ENCODE peak calls at places on chromosome 10, in five cellular contexts. P is neuronal stem cell, J is GM23338, K is aorta, U is ovary. M is an unnamed sample.

GRCh38 chr10:129426670-129427069 is 40.4 kb upstream of the MGMT start:
- DNase-seq in P (no peak), U (no peak), K (no peak), J (no peak), M (no peak)

GRCh38 chr10:13322615-13323148 is 22.8 kb upstream of the PHYH start:
- DNase-seq in P (no peak), U (no peak), K (peak; percentile 63), J (no peak), M (no peak)

GRCh38 chr10:124470544-124471449 is 9.2 kb downstream of the LHPP start:
- DNase-seq in K (no peak), P (no peak), J (no peak), U (no peak), M (no peak)

GRCh38 chr10:100713859-100714565 is 31.4 kb upstream of the PAX2 start:
- DNase-seq in K (no peak), P (no peak), U (no peak), J (peak; percentile 22), M (no peak)

GRCh38 chr10:100009283-100009792 is 409 bp downstream of the DNMBP start:
- DNase-seq in U (no peak), K (no peak), P (no peak), J (no peak), M (no peak)

GRCh38 chr10:46091080-46091833 is 45.2 kb upstream of the MSMB start:
- DNase-seq in U (no peak), K (no peak), P (no peak), J (no peak), M (no peak)

GRCh38 chr10:114684822-114685209 is 26.7 kb upstream of the ABLIM1 start:
- DNase-seq in J (no peak), P (no peak), K (no peak), U (no peak), M (no peak)

GRCh38 chr10:88735661-88736060 is 24.2 kb upstream of the LIPN start:
- DNase-seq in U (no peak), P (no peak), K (no peak), J (no peak), M (no peak)

GRCh38 chr10:80464557-80465466 is 10.7 kb downstream of the TSPAN14 start:
- DNase-seq in P (peak; percentile 84), J (peak; percentile 93), U (peak; percentile 64), K (peak; percentile 60), M (no peak)

GRCh38 chr10:104925232-104925851 is 284.3 kb downstream of the SORCS3 start:
- DNase-seq in P (peak; percentile 48), U (no peak), J (peak; percentile 80), K (no peak), M (no peak)

GRCh38 chr10:34286136-34286739 is 528.9 kb downstream of the PARD3 start:
- DNase-seq in K (no peak), J (no peak), U (no peak), P (no peak), M (no peak)

GRCh38 chr10:70568781-70569495 is 33.6 kb downstream of the PRF1 start:
- DNase-seq in P (no peak), K (peak; percentile 61), U (no peak), J (no peak), M (no peak)

GRCh38 chr10:117346574-117346973 is 28.7 kb downstream of the PDZD8 start:
- DNase-seq in J (peak; percentile 96), P (no peak), U (no peak), K (no peak), M (no peak)

GRCh38 chr10:122097935-122098334 is 109.0 kb downstream of the TACC2 start:
- DNase-seq in P (no peak), U (no peak), J (no peak), K (no peak), M (no peak)

DNA sequence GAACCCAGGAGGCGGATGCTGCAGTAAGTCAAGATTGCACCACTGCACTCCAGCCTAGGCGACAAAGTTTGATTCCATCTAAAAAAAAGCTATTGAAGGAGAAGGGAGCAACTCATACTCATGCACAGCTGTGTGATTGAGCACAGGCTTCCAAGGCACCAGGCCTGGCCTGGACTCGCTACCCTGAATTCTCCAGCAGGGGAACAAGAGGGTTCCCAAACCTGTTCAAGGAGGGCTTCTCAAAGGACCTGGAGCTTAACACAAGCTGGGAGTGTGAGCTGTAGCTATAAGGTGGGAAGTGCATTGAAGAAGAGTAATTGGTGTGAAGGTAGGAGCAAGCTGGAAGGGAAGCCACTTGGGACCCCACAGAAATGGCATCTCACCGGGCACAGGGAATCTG is 15.1 kb upstream of the DDIT4 start:
- DNase-seq in U (no peak), K (no peak), P (no peak), J (peak; percentile 37), M (no peak)
- H3K4me1 ChIP-seq in U (peaks cover 44% of the 10 kb centered on the region), K (peaks cover 4% of the 10 kb centered on the region), P (peaks cover 36% of the 10 kb centered on the region), J (peaks cover 35% of the 10 kb centered on the region), M (peaks cover 70% of the 10 kb centered on the region)

GRCh38 chr10:113273151-113273876 is 279.5 kb upstream of the HABP2 start:
- DNase-seq in J (peak; percentile 25), P (peak; percentile 42), U (no peak), K (no peak), M (no peak)
- H3K4me1 ChIP-seq in J (peaks cover 6% of the 10 kb centered on the region), P (peaks cover 5% of the 10 kb centered on the region), U (no peaks in the 10 kb centered on the region), K (peaks cover 3% of the 10 kb centered on the region), M (no peaks in the 10 kb centered on the region)

GRCh38 chr10:96208946-96209345 is 62.4 kb downstream of the BLNK start:
- DNase-seq in J (no peak), K (no peak), U (no peak), P (no peak), M (no peak)
- H3K4me1 ChIP-seq in J (peaks cover 12% of the 10 kb centered on the region), K (no peaks in the 10 kb centered on the region), U (no peaks in the 10 kb centered on the region), P (no peaks in the 10 kb centered on the region), M (no peaks in the 10 kb centered on the region)

DNA sequence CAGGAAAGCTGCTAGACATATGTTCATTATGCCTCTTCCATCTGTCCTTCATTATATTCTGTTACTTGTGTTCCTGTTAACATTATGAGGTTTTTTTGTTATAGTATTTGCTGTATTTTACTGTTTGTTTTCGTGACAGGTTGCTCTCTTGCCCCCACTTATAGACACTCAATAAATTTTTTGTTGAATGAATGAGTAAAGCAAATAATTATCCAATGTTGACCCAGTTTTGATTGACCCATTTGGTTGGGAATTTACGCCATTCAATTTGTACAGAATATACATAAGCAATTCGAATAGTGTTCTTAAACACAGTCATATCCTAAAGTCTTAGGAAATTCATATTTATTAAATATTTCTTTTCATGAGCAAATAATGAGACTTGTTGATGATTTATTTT is 11.8 kb downstream of the CCSER2 start:
- DNase-seq in P (no peak), K (no peak), J (no peak), U (no peak), M (no peak)
- H3K4me1 ChIP-seq in P (no peaks in the 10 kb centered on the region), K (peaks cover 2% of the 10 kb centered on the region), J (peaks cover 54% of the 10 kb centered on the region), U (peaks cover 10% of the 10 kb centered on the region), M (peaks cover 20% of the 10 kb centered on the region)

GRCh38 chr10:680146-680545 is 9.3 kb downstream of the DIP2C start:
- DNase-seq in J (no peak), P (no peak), U (no peak), K (peak; percentile 45), M (no peak)
- H3K4me1 ChIP-seq in J (no peaks in the 10 kb centered on the region), P (no peaks in the 10 kb centered on the region), U (peaks cover 9% of the 10 kb centered on the region), K (no peaks in the 10 kb centered on the region), M (no peaks in the 10 kb centered on the region)

GRCh38 chr10:132577350-132578005 is 39.9 kb downstream of the INPP5A start:
- DNase-seq in U (no peak), J (no peak), P (no peak), K (peak; percentile 85), M (no peak)

GRCh38 chr10:132574288-132574687 is 36.7 kb downstream of the INPP5A start:
- DNase-seq in P (no peak), K (no peak), J (no peak), U (no peak), M (no peak)

GRCh38 chr10:132574783-132575319 is 37.3 kb downstream of the INPP5A start:
- DNase-seq in U (no peak), K (peak; percentile 73), P (no peak), J (peak; percentile 63), M (no peak)

GRCh38 chr10:132576671-132577349 is 39.2 kb downstream of the INPP5A start:
- DNase-seq in K (no peak), U (no peak), J (no peak), P (no peak), M (no peak)

GRCh38 chr10:132575320-132576201 is 38.0 kb downstream of the INPP5A start:
- DNase-seq in K (peak; percentile 82), J (no peak), U (no peak), P (no peak), M (no peak)
- H3K4me1 ChIP-seq in K (peaks cover 4% of the 10 kb centered on the region), J (peaks cover 21% of the 10 kb centered on the region), U (peaks cover 28% of the 10 kb centered on the region), P (peaks cover 26% of the 10 kb centered on the region), M (peaks cover 21% of the 10 kb centered on the region)

DNA sequence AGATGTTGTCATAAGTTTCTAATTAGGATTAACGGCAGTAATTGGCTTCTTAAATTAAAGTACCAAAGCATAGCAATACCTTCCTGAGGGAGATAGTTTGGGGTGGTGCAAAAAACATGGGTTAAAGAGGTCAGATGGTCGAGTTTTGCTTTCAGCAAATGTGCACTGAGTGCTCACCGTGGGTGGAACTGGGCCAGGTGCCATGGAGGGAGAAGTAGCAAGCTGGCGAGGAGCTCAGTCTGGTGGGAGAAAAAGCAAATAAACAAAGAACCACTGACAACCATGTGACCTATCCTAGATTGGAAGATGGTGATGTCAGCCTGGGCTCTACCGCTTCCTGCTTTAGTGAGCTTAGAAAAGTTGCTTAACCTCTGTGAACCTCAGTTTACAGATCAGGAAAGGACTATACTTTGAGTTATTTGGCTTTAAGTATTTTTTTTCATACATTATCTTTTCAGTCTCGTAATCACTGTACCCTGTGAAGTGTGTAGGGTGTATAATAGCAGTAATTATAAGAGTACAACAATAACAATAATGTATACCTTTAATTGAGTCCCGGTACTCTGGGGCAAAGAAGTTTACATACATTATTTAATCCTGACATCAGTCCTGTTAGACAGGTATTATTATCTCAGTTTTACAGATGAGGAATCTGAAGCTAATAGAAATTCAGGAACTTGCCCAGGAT is 69.0 kb upstream of the PDCD4 start:
- DNase-seq in J (no peak), P (no peak), K (peak; percentile 87), U (peak; percentile 53), M (peak; percentile 47)
- H3K4me1 ChIP-seq in J (no peaks in the 10 kb centered on the region), P (peaks cover 3% of the 10 kb centered on the region), K (no peaks in the 10 kb centered on the region), U (peaks cover 5% of the 10 kb centered on the region), M (peaks cover 26% of the 10 kb centered on the region)

GRCh38 chr10:1549591-1550290 is 187.6 kb downstream of the ADARB2 start:
- DNase-seq in J (no peak), U (no peak), P (no peak), K (peak; percentile 28), M (no peak)
- H3K4me1 ChIP-seq in J (no peaks in the 10 kb centered on the region), U (no peaks in the 10 kb centered on the region), P (no peaks in the 10 kb centered on the region), K (no peaks in the 10 kb centered on the region), M (no peaks in the 10 kb centered on the region)

GRCh38 chr10:113056030-113056429 is 106.0 kb downstream of the TCF7L2 start:
- DNase-seq in K (no peak), U (no peak), J (no peak), P (no peak), M (no peak)

GRCh38 chr10:113056468-113057021 is 106.5 kb downstream of the TCF7L2 start:
- DNase-seq in U (no peak), K (peak; percentile 80), J (no peak), P (no peak), M (no peak)

GRCh38 chr10:113053881-113054280 is 103.8 kb downstream of the TCF7L2 start:
- DNase-seq in K (no peak), P (no peak), J (peak; percentile 95), U (no peak), M (no peak)

GRCh38 chr10:113053091-113053490 is 103.0 kb downstream of the TCF7L2 start:
- DNase-seq in P (no peak), U (no peak), J (peak; percentile 67), K (peak; percentile 94), M (no peak)

GRCh38 chr10:113055458-113055857 is 105.4 kb downstream of the TCF7L2 start:
- DNase-seq in J (no peak), P (no peak), K (no peak), U (no peak), M (no peak)
- H3K4me1 ChIP-seq in J (peaks cover 95% of the 10 kb centered on the region), P (peaks cover 51% of the 10 kb centered on the region), K (peaks cover 7% of the 10 kb centered on the region), U (peaks cover 47% of the 10 kb centered on the region), M (peaks cover 4% of the 10 kb centered on the region)